ENCODE peak calls at places on chromosomes 7 and 10, in five cellular contexts. O, U, B, F and I are unnamed samples.
A peak's percentile ranks its signal among the peaks of the same experiment; 100 is the strongest.

GRCh38 chr10:91452063-91452462 is 41.9 kb downstream of the HECTD2 start:
- DNase-seq in U (no peak), B (no peak), F (no peak), O (no peak), I (no peak)

GRCh38 chr10:89861584-89862287 is 160.3 kb downstream of the KIF20B start:
- DNase-seq in O (peak; percentile 18), U (peak; percentile 26), B (no peak), F (no peak), I (no peak)

GRCh38 chr10:69474688-69475432 is 23.6 kb downstream of the TSPAN15 start:
- DNase-seq in U (peak; percentile 67), F (no peak), B (no peak), O (peak; percentile 81), I (no peak)

GRCh38 chr10:117320050-117320665 is 55.1 kb downstream of the PDZD8 start:
- DNase-seq in O (peak; percentile 39), B (no peak), F (peak; percentile 41), U (peak; percentile 50), I (no peak)

GRCh38 chr10:29067161-29067560 is 221.7 kb upstream of the LYZL1 start:
- DNase-seq in O (no peak), B (no peak), F (no peak), U (peak; percentile 21), I (no peak)

GRCh38 chr10:77973276-77973675 is 46.7 kb upstream of the DLG5 start:
- DNase-seq in O (no peak), F (no peak), B (no peak), U (no peak), I (no peak)

GRCh38 chr7:7446616-7447015 is 89.1 kb downstream of the COL28A1 start:
- DNase-seq in F (no peak), U (no peak), B (no peak), O (no peak), I (no peak)

GRCh38 chr10:37728830-37729229 is 128.6 kb downstream of the ZNF248 start:
- DNase-seq in O (no peak), U (no peak), F (no peak), B (no peak), I (no peak)

GRCh38 chr7:39650676-39651075 is 27.3 kb downstream of the RALA start:
- DNase-seq in F (no peak), O (peak; percentile 56), U (peak; percentile 72), B (no peak), I (no peak)

GRCh38 chr7:111992601-111993000 is 213.6 kb downstream of the DOCK4 start:
- DNase-seq in F (no peak), O (no peak), B (no peak), U (no peak), I (no peak)

GRCh38 chr10:121700416-121700815 is 102.2 kb upstream of the FGFR2 start:
- DNase-seq in B (no peak), U (no peak), F (no peak), O (no peak), I (no peak)

GRCh38 chr7:53101026-53101425 is 65.6 kb downstream of the POM121L12 start:
- DNase-seq in F (no peak), O (no peak), B (no peak), U (no peak), I (peak; percentile 86)